ENCODE peak calls at places on chromosomes 6 and 20, in ten cellular contexts. W, V, J, C, B, T, U, S, G and K are unnamed samples.
A peak's percentile ranks its signal among the peaks of the same experiment; 100 is the strongest.

GRCh38 chr20:58053391-58054055 is 174.9 kb downstream of the ANKRD60 start:
- DNase-seq in B (no peak), C (no peak), J (no peak), U (no peak), V (peak; percentile 63), T (no peak), S (no peak), G (no peak), W (no peak), K (no peak)

GRCh38 chr6:44477293-44477894 is 89.9 kb downstream of the CDC5L start:
- DNase-seq in T (no peak), S (no peak), V (no peak), W (no peak), B (no peak), G (no peak), U (no peak), J (no peak), C (no peak), K (no peak)

GRCh38 chr6:125844989-125845388 is 54.2 kb downstream of the NCOA7 start:
- DNase-seq in U (no peak), J (no peak), V (no peak), W (no peak), G (peak; percentile 47), S (no peak), T (no peak), C (no peak), B (no peak), K (no peak)

GRCh38 chr20:33650111-33650752 is 11.9 kb upstream of the C20orf144 start:
- DNase-seq in T (no peak), W (no peak), C (no peak), S (no peak), B (no peak), V (no peak), U (no peak), J (no peak), G (no peak), K (no peak)

GRCh38 chr6:38320817-38321216 is 318.9 kb downstream of the BTBD9 start:
- DNase-seq in T (no peak), S (no peak), U (no peak), G (no peak), W (no peak), C (no peak), J (no peak), B (no peak), V (no peak), K (no peak)

GRCh38 chr6:56539503-56540105 is 103.1 kb downstream of the DST start:
- DNase-seq in C (no peak), J (no peak), W (no peak), S (no peak), U (no peak), B (no peak), T (no peak), G (no peak), V (no peak), K (no peak)

GRCh38 chr6:41558033-41558807 is 12.0 kb downstream of the FOXP4 start:
- DNase-seq in C (no peak), U (peak; percentile 18), J (no peak), W (no peak), B (peak; percentile 79), G (no peak), V (no peak), S (no peak), T (no peak), K (no peak)

GRCh38 chr20:24095753-24096152 is 107.2 kb upstream of the GGTLC1 start:
- DNase-seq in G (no peak), T (no peak), J (no peak), C (no peak), S (no peak), U (no peak), B (peak; percentile 15), W (no peak), V (no peak), K (no peak)

GRCh38 chr6:135012764-135013163 is 41.9 kb downstream of the HBS1L start:
- DNase-seq in B (no peak), U (no peak), S (peak; percentile 37), G (no peak), T (peak; percentile 34), C (no peak), J (no peak), V (no peak), W (no peak), K (no peak)

GRCh38 chr20:44448753-44449546 is 26.7 kb upstream of the TTPAL start:
- DNase-seq in W (no peak), S (no peak), T (no peak), U (no peak), J (no peak), G (no peak), V (no peak), B (no peak), C (peak; percentile 79), K (no peak)

GRCh38 chr6:136365781-136366354 is 76.2 kb upstream of the BCLAF1 start:
- DNase-seq in V (no peak), J (no peak), U (no peak), S (no peak), W (no peak), B (no peak), T (no peak), G (peak; percentile 24), C (no peak), K (no peak)

GRCh38 chr6:154878866-154879491 is 116.1 kb upstream of the TIAM2 start:
- DNase-seq in V (no peak), B (no peak), S (no peak), J (no peak), W (no peak), U (peak; percentile 38), C (no peak), G (no peak), T (no peak), K (no peak)

GRCh38 chr20:60749804-60750602 is 502.1 kb upstream of the CDH4 start:
- DNase-seq in G (no peak), C (peak; percentile 55), V (no peak), U (peak; percentile 25), J (no peak), T (no peak), B (no peak), W (no peak), S (peak; percentile 19), K (no peak)

GRCh38 chr20:31833130-31833930 is 12.1 kb downstream of the FOXS1 start:
- DNase-seq in B (no peak), G (no peak), S (peak; percentile 72), V (no peak), U (peak; percentile 51), C (peak; percentile 98), T (no peak), J (no peak), W (no peak), K (no peak)

GRCh38 chr6:127120109-127120786 is 1.8 kb downstream of the RSPO3 start:
- DNase-seq in T (no peak), B (no peak), S (peak; percentile 2), V (no peak), U (no peak), C (peak; percentile 36), G (no peak), J (no peak), W (no peak), K (no peak)

GRCh38 chr6:151275121-151275520 is 35.4 kb downstream of the AKAP12 start:
- DNase-seq in B (no peak), U (no peak), V (no peak), G (no peak), T (no peak), J (no peak), C (no peak), S (no peak), W (no peak), K (no peak)

GRCh38 chr6:14555804-14556203 is 438.2 kb downstream of the CD83 start:
- DNase-seq in G (no peak), C (no peak), J (no peak), W (no peak), B (no peak), T (no peak), S (no peak), V (no peak), U (no peak), K (no peak)

GRCh38 chr6:136235233-136235564 is 14.9 kb downstream of the MTFR2 start:
- DNase-seq in W (no peak), T (peak; percentile 59), G (no peak), B (no peak), U (no peak), V (no peak), S (no peak), C (no peak), J (peak; percentile 10), K (no peak)

GRCh38 chr6:159858259-159858658 is 32.5 kb upstream of the MAS1 start:
- DNase-seq in J (no peak), T (no peak), C (no peak), S (no peak), B (no peak), G (no peak), W (no peak), U (no peak), V (peak; percentile 56), K (no peak)